ENCODE peak calls at places on chromosomes 6 and 20, in nine cellular contexts. E is activated gamma-delta T cell treated with Interleukin-2 at 50 U/mL for 16 hours; M is GM12878; Q is CD8-positive, alpha-beta T cell; S is NCI-H774; Z is stimulated activated CD8-positive, alpha-beta memory T cell treated with anti-CD3 and anti-CD28 coated beads, Interleukin-4, amount 100 ng/mL, for 48 hours; R is kidney glomerular epithelial cell; B is activated T-helper 2 cell treated with anti-CD3 and anti-CD28 coated beads, Interferon-gamma antibody, Interleukin-2, Interleukin-4, amounts not matched to agents 10 μg/mL and 5 μg/mL and 100 μg/mL, durations not matched to agents 14 hours and 24 hours and 36 hours; X is naive thymus-derived CD8-positive, alpha-beta T cell. H is an unnamed sample.

GRCh38 chr6:33201147-33201545 is 479 bp downstream of the SLC39A7 start:
- DNase-seq in Q (no peak), M (no peak), R (no peak), X (no peak), S (no peak), E (no peak), B (no peak), Z (no peak), H (no peak)

GRCh38 chr6:158653577-158654354 is 3.9 kb downstream of the SYTL3 start:
- DNase-seq in Z (peak; percentile 88), S (no peak), R (no peak), Q (peak; percentile 81), X (peak; percentile 94), B (peak; percentile 92), M (peak; percentile 91), E (peak; percentile 86), H (peak; percentile 53)

GRCh38 chr6:148972481-148972880 is 225.7 kb downstream of the UST start:
- DNase-seq in Q (no peak), R (no peak), E (peak; percentile 32), X (peak; percentile 18), S (peak; percentile 92), B (peak; percentile 19), M (no peak), Z (peak; percentile 43), H (peak; percentile 79)

GRCh38 chr6:43368517-43369160 is 808 bp downstream of the ZNF318 start:
- DNase-seq in Q (no peak), S (no peak), X (no peak), E (no peak), R (no peak), B (no peak), M (no peak), Z (peak; percentile 39), H (no peak)

GRCh38 chr20:10398834-10399369 is 35.1 kb downstream of the MKKS start:
- DNase-seq in S (no peak), B (no peak), Z (no peak), X (no peak), E (no peak), M (no peak), R (no peak), Q (no peak), H (no peak)

GRCh38 chr20:939606-940005 is 23.5 kb upstream of the ANGPT4 start:
- DNase-seq in E (no peak), R (no peak), X (no peak), M (no peak), S (no peak), Z (no peak), Q (no peak), B (no peak), H (no peak)

GRCh38 chr6:35922139-35922554 is 1.2 kb upstream of the SRPK1 start:
- DNase-seq in X (no peak), R (no peak), M (no peak), B (no peak), Q (no peak), S (no peak), E (no peak), Z (no peak), H (no peak)

GRCh38 chr20:59774204-59774641 is 159.2 kb downstream of the SYCP2 start:
- DNase-seq in Z (no peak), Q (no peak), B (no peak), R (no peak), X (no peak), E (no peak), S (no peak), M (no peak), H (no peak)

GRCh38 chr6:35497571-35498406 is 910 bp upstream of the TEAD3 start:
- DNase-seq in X (peak; percentile 34), M (no peak), Z (peak; percentile 65), S (no peak), Q (no peak), R (no peak), E (peak; percentile 44), B (peak; percentile 31), H (peak; percentile 74)

GRCh38 chr20:24673678-24674570 is 204.5 kb downstream of the SYNDIG1 start:
- DNase-seq in X (no peak), S (no peak), B (no peak), E (no peak), M (no peak), R (peak; percentile 32), Q (no peak), Z (no peak), H (no peak)

GRCh38 chr6:158924499-158925455 is 75.2 kb downstream of the RSPH3 start:
- DNase-seq in Z (no peak), M (no peak), X (no peak), R (no peak), E (no peak), S (no peak), B (no peak), Q (no peak), H (no peak)

GRCh38 chr20:32912688-32913087 is 54.0 kb downstream of the EFCAB8 start:
- DNase-seq in B (no peak), Q (no peak), M (no peak), X (no peak), Z (no peak), R (no peak), E (no peak), S (no peak), H (no peak)

GRCh38 chr20:54255157-54255556 is 47.3 kb downstream of the PFDN4 start:
- DNase-seq in M (no peak), E (no peak), B (no peak), Z (no peak), X (no peak), Q (no peak), S (no peak), R (no peak), H (no peak)

GRCh38 chr20:19274412-19275015 is 62.1 kb downstream of the SLC24A3 start:
- DNase-seq in Z (no peak), E (no peak), M (no peak), B (no peak), R (no peak), Q (no peak), S (no peak), X (no peak), H (no peak)

GRCh38 chr20:63309261-63310071 is 16.5 kb downstream of the COL20A1 start:
- DNase-seq in Z (peak; percentile 53), X (no peak), Q (no peak), R (peak; percentile 6), S (no peak), E (no peak), B (no peak), M (no peak), H (no peak)

H was measured in B cell.